ENCODE peak calls at places on chromosomes 16 and 17, in nine cellular contexts. M, U, W, L, Q, A, O, N and I are unnamed samples. For H3K27me3, the result is how much of the 10 kb centered on the place peaks cover.

GRCh38 chr16:50578147-50578546 is 30.0 kb downstream of the NKD1 start:
- DNase-seq in M (no peak), U (peak), W (no peak), L (no peak), Q (no peak), A (no peak), O (no peak), N (no peak), I (no peak)

GRCh38 chr17:80692931-80693467 is 148.4 kb downstream of the RPTOR start:
- DNase-seq in M (no peak), U (no peak), W (no peak), L (no peak), Q (no peak), A (no peak), O (no peak), N (no peak), I (no peak)

GRCh38 chr17:77106874-77107358 is 33.9 kb upstream of the SEC14L1 start:
- DNase-seq in M (no peak), U (no peak), W (no peak), L (no peak), Q (no peak), A (no peak), O (no peak), N (no peak), I (no peak)

GRCh38 chr17:3669085-3669347 is 404 bp downstream of the EMC6 start:
- DNase-seq in M (no peak), U (no peak), W (no peak), L (no peak), Q (no peak), A (no peak), O (no peak), N (no peak), I (no peak)

GRCh38 chr17:4487820-4488716 is 10.6 kb upstream of the SPNS2 start:
- DNase-seq in M (no peak), U (no peak), W (no peak), L (no peak), Q (no peak), A (no peak), O (no peak), N (no peak), I (no peak)

GRCh38 chr16:82108101-82108500 is 61.9 kb downstream of the MPHOSPH6 start:
- DNase-seq in M (no peak), U (no peak), W (no peak), L (no peak), Q (no peak), A (no peak), O (no peak), N (no peak), I (no peak)

GRCh38 chr16:73176577-73177013 is 128.7 kb upstream of the ZFHX3 start:
- DNase-seq in M (peak), U (no peak), W (no peak), L (peak), Q (peak), A (no peak), O (no peak), N (no peak), I (no peak)

GRCh38 chr17:83136156-83136555 is 56.7 kb downstream of the METRNL start:
- DNase-seq in M (no peak), U (no peak), W (peak), L (no peak), Q (no peak), A (peak), O (no peak), N (no peak), I (no peak)

GRCh38 chr16:80518436-80518835 is 22.4 kb upstream of the DYNLRB2 start:
- DNase-seq in M (no peak), U (no peak), W (no peak), L (no peak), Q (no peak), A (peak), O (no peak), N (no peak), I (no peak)

GRCh38 chr17:71472809-71473789 is 647.7 kb upstream of the SOX9 start:
- DNase-seq in M (no peak), U (peak), W (no peak), L (peak), Q (peak), A (no peak), O (no peak), N (peak), I (no peak)

GRCh38 chr17:39213852-39214251 is 11.9 kb downstream of the STAC2 start:
- DNase-seq in M (no peak), U (no peak), W (no peak), L (peak), Q (no peak), A (no peak), O (no peak), N (no peak), I (peak)

GRCh38 chr16:20355114-20355782 is 2.7 kb upstream of the UMOD start:
- DNase-seq in M (no peak), U (no peak), W (no peak), L (no peak), Q (no peak), A (no peak), O (no peak), N (no peak), I (no peak)

GRCh38 chr17:59502800-59503199 is 62.6 kb upstream of the DHX40 start:
- DNase-seq in M (no peak), U (no peak), W (no peak), L (no peak), Q (no peak), A (no peak), O (no peak), N (no peak), I (no peak)

GRCh38 chr16:31754998-31755615 is 118.5 kb upstream of the ZNF267 start:
- DNase-seq in M (peak), U (no peak), W (no peak), L (no peak), Q (no peak), A (no peak), O (no peak), N (no peak), I (no peak)

GRCh38 chr17:28145348-28145747 is 102.9 kb downstream of the NLK start:
- DNase-seq in M (no peak), U (no peak), W (no peak), L (peak), Q (no peak), A (no peak), O (no peak), N (no peak), I (no peak)

GRCh38 chr16:57070424-57070823 is 22.0 kb upstream of the CPNE2 start:
- DNase-seq in M (no peak), U (no peak), W (no peak), L (no peak), Q (no peak), A (no peak), O (no peak), N (no peak), I (no peak)

GRCh38 chr17:72338847-72339790 is 218.3 kb downstream of the SOX9 start:
- DNase-seq in M (peak), U (no peak), W (no peak), L (peak), Q (peak), A (peak), O (no peak), N (no peak), I (no peak)

GRCh38 chr17:2751482-2751881 is 2.0 kb upstream of the CCDC92B start:
- DNase-seq in M (no peak), U (no peak), W (no peak), L (no peak), Q (no peak), A (no peak), O (no peak), N (no peak), I (no peak)

GRCh38 chr16:66900721-66901441 is 17.8 kb downstream of the CDH16 start:
- DNase-seq in M (no peak), U (no peak), W (no peak), L (no peak), Q (no peak), A (peak), O (no peak), N (no peak), I (no peak)

GRCh38 chr17:79667121-79667715 is 56.4 kb upstream of the RBFOX3 start:
- DNase-seq in M (no peak), U (no peak), W (peak), L (no peak), Q (no peak), A (no peak), O (no peak), N (no peak), I (peak)

GRCh38 chr17:8176197-8176940 is at the start of gene TMEM107:
- DNase-seq in M (peak), U (peak), W (peak), L (peak), Q (no peak), A (peak), O (peak), N (peak), I (peak)

GRCh38 chr17:65538679-65539529 is 22.5 kb downstream of the AXIN2 start:
- DNase-seq in M (no peak), U (no peak), W (peak), L (no peak), Q (no peak), A (no peak), O (no peak), N (no peak), I (no peak)

GRCh38 chr17:44543213-44543904 is 13.9 kb upstream of the FZD2 start:
- DNase-seq in M (no peak), U (no peak), W (no peak), L (no peak), Q (no peak), A (no peak), O (no peak), N (no peak), I (no peak)

GRCh38 chr17:67401106-67401505 is 24.0 kb downstream of the PITPNC1 start:
- DNase-seq in M (no peak), U (no peak), W (no peak), L (no peak), Q (no peak), A (no peak), O (no peak), N (no peak), I (no peak)

GRCh38 chr17:29582767-29583166 is 6.7 kb downstream of the GIT1 start:
- DNase-seq in M (no peak), U (no peak), W (no peak), L (no peak), Q (no peak), A (no peak), O (no peak), N (no peak), I (no peak)

GRCh38 chr17:7634384-7634783 is 4.4 kb downstream of the SHBG start:
- DNase-seq in M (peak), U (no peak), W (no peak), L (no peak), Q (no peak), A (no peak), O (no peak), N (no peak), I (no peak)

GRCh38 chr17:82098939-82099765 is 1.1 kb upstream of the FASN start:
- DNase-seq in M (no peak), U (peak), W (peak), L (no peak), Q (no peak), A (peak), O (no peak), N (no peak), I (no peak)

GRCh38 chr16:13269359-13269758 is 368.0 kb downstream of the SHISA9 start:
- DNase-seq in M (no peak), U (no peak), W (no peak), L (no peak), Q (no peak), A (no peak), O (no peak), N (no peak), I (no peak)

GRCh38 chr16:19135896-19136438 is 22.2 kb downstream of the ITPRIPL2 start:
- DNase-seq in M (no peak), U (no peak), W (no peak), L (no peak), Q (no peak), A (peak), O (no peak), N (peak), I (no peak)

GRCh38 chr17:33966410-33967063 is 288.5 kb upstream of the CCL2 start:
- DNase-seq in M (no peak), U (no peak), W (no peak), L (no peak), Q (no peak), A (no peak), O (no peak), N (no peak), I (no peak)

GRCh38 chr16:88941933-88942909 is 34.8 kb downstream of the CBFA2T3 start:
- DNase-seq in M (no peak), U (peak), W (peak), L (peak), Q (no peak), A (peak), O (no peak), N (no peak), I (no peak)

GRCh38 chr16:50960517-50961202 is 190.4 kb downstream of the SALL1 start:
- DNase-seq in M (no peak), U (no peak), W (no peak), L (no peak), Q (no peak), A (no peak), O (no peak), N (no peak), I (no peak)

GRCh38 chr17:38451030-38451839 is 23.0 kb downstream of the ARHGAP23 start:
- DNase-seq in M (peak), U (no peak), W (no peak), L (no peak), Q (no peak), A (no peak), O (no peak), N (no peak), I (no peak)

GRCh38 chr16:1028056-1028455 is 44.5 kb upstream of the SSTR5 start:
- DNase-seq in M (no peak), U (no peak), W (no peak), L (no peak), Q (no peak), A (no peak), O (no peak), N (no peak), I (no peak)

GRCh38 chr16:1026784-1027415 is 45.3 kb downstream of the SOX8 start:
- DNase-seq in M (no peak), U (no peak), W (no peak), L (no peak), Q (no peak), A (no peak), O (no peak), N (no peak), I (peak)

GRCh38 chr16:1027416-1027815 is 45.1 kb upstream of the SSTR5 start:
- DNase-seq in M (no peak), U (no peak), W (no peak), L (no peak), Q (no peak), A (no peak), O (no peak), N (no peak), I (no peak)

GRCh38 chr16:1024126-1024525 is 42.6 kb downstream of the SOX8 start:
- DNase-seq in M (no peak), U (no peak), W (no peak), L (no peak), Q (no peak), A (no peak), O (no peak), N (no peak), I (no peak)

GRCh38 chr16:1026057-1026783 is 44.6 kb downstream of the SOX8 start:
- DNase-seq in M (no peak), U (no peak), W (no peak), L (no peak), Q (no peak), A (no peak), O (no peak), N (no peak), I (no peak)
- H3K27me3 ChIP-seq in M (under half), U (under half), W (half or more), L (under half), Q (under half), A (half or more), O (under half), N (under half), I (half or more)

GRCh38 chr17:49022391-49022941 is 25.3 kb downstream of the IGF2BP1 start:
- DNase-seq in M (peak), U (no peak), W (no peak), L (no peak), Q (no peak), A (no peak), O (no peak), N (no peak), I (no peak)
- TF ChIP-seq POLR2AphosphoS5 in M (peak), U (no peak), W (no peak), L (no peak), Q (no peak), A (no peak), O (no peak), N (no peak), I (no peak)

GRCh38 chr16:85987750-85988078 is 88.8 kb downstream of the IRF8 start:
- DNase-seq in M (no peak), U (no peak), W (no peak), L (no peak), Q (no peak), A (peak), O (no peak), N (no peak), I (no peak)

GRCh38 chr16:85989376-85989775 is 90.4 kb downstream of the IRF8 start:
- DNase-seq in M (no peak), U (no peak), W (no peak), L (no peak), Q (no peak), A (no peak), O (no peak), N (no peak), I (no peak)

GRCh38 chr16:85988306-85988705 is 89.3 kb downstream of the IRF8 start:
- DNase-seq in M (no peak), U (no peak), W (no peak), L (no peak), Q (no peak), A (peak), O (no peak), N (no peak), I (no peak)

GRCh38 chr16:85989863-85990643 is 91.1 kb downstream of the IRF8 start:
- DNase-seq in M (no peak), U (no peak), W (no peak), L (no peak), Q (no peak), A (no peak), O (no peak), N (no peak), I (no peak)

GRCh38 chr16:85988723-85989313 is 89.9 kb downstream of the IRF8 start:
- DNase-seq in M (no peak), U (no peak), W (no peak), L (no peak), Q (no peak), A (peak), O (no peak), N (no peak), I (no peak)
- H3K27ac ChIP-seq in M (no peak), U (no peak), W (peak), L (no peak), Q (no peak), A (no peak), O (no peak), N (no peak), I (no peak)

DNA sequence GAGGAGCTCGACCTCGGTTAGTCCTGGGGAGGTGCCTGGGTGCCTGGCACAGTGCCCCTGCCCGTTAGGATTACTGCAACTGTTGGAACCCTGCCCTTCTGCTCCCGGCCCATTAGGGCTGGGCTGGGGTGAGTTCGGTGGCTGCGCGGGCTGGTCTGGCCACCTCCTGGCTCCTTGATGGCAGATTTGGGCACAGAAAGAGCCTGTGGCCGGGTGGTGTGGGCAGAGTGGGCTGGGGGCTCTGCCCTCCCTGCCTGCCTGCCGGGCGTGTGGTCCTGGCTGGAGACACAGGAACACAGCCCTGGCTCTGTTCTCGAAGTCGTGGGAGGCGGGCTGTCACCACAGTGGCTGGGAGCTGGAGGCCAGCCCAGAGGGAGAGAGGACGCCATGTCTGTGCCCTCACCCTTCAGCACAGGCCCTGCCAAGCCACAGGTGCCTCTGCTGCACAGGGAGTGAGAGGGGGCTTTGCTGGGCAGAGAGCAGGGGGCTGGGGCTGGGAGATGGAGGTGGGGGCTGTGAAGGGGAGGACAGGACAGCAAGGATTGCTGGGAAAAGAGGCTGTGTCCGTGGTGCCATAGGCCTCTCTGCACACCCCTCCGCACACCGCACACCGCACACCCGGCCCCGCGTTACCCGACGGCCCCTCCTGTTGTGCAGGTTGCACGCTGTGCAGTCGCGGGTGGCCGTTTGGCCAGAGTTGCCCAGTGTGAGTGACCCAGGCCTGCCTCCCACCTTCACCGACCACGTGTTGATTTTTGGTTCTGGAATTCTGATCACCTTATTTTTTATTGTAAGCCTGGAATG is 236.6 kb upstream of the GSE1 start:
- DNase-seq in M (no peak), U (no peak), W (no peak), L (no peak), Q (no peak), A (peak), O (no peak), N (peak), I (no peak)
- H3K27me3 ChIP-seq in M (under half), U (under half), W (under half), L (under half), Q (under half), A (under half), O (under half), N (under half), I (under half)

DNA sequence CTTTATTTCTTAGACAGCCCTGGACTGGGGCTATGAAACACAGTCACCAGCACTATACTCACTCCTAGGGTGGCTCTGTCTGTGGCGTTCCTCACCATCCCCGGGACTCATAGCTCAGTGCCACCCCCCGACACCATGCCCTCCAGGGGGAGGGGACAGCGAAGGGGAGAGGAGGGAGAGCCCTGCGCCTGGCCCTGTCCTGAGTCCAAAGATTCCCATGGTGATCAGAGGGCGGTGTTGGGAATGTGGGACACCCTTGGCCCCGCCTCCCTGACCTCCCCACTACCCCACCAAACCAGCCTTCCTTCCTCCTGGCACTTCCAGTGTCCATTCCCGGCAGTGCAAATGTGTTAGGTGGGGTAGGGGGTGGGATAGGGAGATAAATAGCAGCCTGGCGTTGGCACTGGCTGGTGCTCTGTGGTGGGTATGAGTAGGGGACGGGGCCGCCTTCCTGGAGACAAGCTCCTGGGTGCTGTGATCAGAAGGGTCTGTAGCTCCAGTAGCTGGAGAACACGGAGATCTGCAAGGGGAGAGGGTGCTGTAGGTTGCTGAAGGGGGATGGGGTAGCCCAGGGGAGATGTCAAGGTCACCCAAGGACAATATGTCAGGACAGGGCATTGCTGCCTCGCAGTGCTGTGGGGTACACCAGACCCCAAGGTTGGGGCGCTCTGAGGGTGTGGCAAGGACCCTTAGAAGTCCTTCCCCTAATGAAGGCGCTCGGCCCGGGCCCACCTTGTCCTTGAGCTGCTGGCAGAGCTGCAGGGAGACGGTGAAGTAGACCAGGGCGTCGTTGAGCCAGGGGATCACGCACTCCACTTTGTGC is 2.0 kb downstream of the SMIM22 start:
- DNase-seq in M (no peak), U (no peak), W (no peak), L (no peak), Q (no peak), A (peak), O (no peak), N (no peak), I (no peak)
- TF ChIP-seq POLR2AphosphoS5 in M (no peak), U (no peak), W (no peak), L (no peak), Q (no peak), A (no peak), O (no peak), N (no peak), I (no peak)